ENCODE peak calls at places on chromosomes 12 and 14, in five cellular contexts. One of them, this sample, is unnamed.

GRCh38 chr12:2553388-2554126 is 241.2 kb upstream of the FKBP4 start:
- DNase-seq in midbrain: no peak
- DNase-seq in adipocyte: no peak
- DNase-seq in GM03348: no peak
- DNase-seq in fibroblast of the aortic adventitia: no peak
- DNase-seq in this sample: no peak

GRCh38 chr12:3333991-3334391 is 157.0 kb upstream of the PRMT8 start:
- DNase-seq in midbrain: no peak
- DNase-seq in adipocyte: no peak
- DNase-seq in GM03348: no peak
- DNase-seq in fibroblast of the aortic adventitia: no peak
- DNase-seq in this sample: no peak

GRCh38 chr14:105857816-105858675 is 331.7 kb downstream of the TMEM121 start:
- DNase-seq in midbrain: no peak
- DNase-seq in adipocyte: no peak
- DNase-seq in GM03348: no peak
- DNase-seq in fibroblast of the aortic adventitia: no peak
- DNase-seq in this sample: no peak

GRCh38 chr14:76391981-76392690 is 16.2 kb downstream of the ESRRB start:
- DNase-seq in midbrain: no peak
- DNase-seq in adipocyte: no peak
- DNase-seq in GM03348: no peak
- DNase-seq in fibroblast of the aortic adventitia: no peak
- DNase-seq in this sample: no peak

GRCh38 chr12:75666980-75667359 is 155.6 kb upstream of the KRR1 start:
- DNase-seq in midbrain: no peak
- DNase-seq in adipocyte: peak
- DNase-seq in GM03348: peak
- DNase-seq in fibroblast of the aortic adventitia: peak
- DNase-seq in this sample: no peak

GRCh38 chr12:43291516-43291915 is 260.5 kb downstream of the ADAMTS20 start:
- DNase-seq in midbrain: no peak
- DNase-seq in adipocyte: peak
- DNase-seq in GM03348: peak
- DNase-seq in fibroblast of the aortic adventitia: no peak
- DNase-seq in this sample: no peak

GRCh38 chr12:18683603-18684002 is 54.2 kb downstream of the PLCZ1 start:
- DNase-seq in midbrain: no peak
- DNase-seq in adipocyte: peak
- DNase-seq in GM03348: peak
- DNase-seq in fibroblast of the aortic adventitia: peak
- DNase-seq in this sample: no peak

GRCh38 chr12:3947781-3948180 is 74.6 kb upstream of the PARP11 start:
- DNase-seq in midbrain: no peak
- DNase-seq in adipocyte: no peak
- DNase-seq in GM03348: no peak
- DNase-seq in fibroblast of the aortic adventitia: no peak
- DNase-seq in this sample: no peak

GRCh38 chr14:74549588-74549987 is 56.0 kb downstream of the ISCA2 start:
- DNase-seq in midbrain: no peak
- DNase-seq in adipocyte: peak
- DNase-seq in GM03348: no peak
- DNase-seq in fibroblast of the aortic adventitia: no peak
- DNase-seq in this sample: no peak

GRCh38 chr12:5088586-5089264 is 45.0 kb downstream of the KCNA5 start:
- DNase-seq in midbrain: no peak
- DNase-seq in adipocyte: peak
- DNase-seq in GM03348: peak
- DNase-seq in fibroblast of the aortic adventitia: peak
- DNase-seq in this sample: no peak

GRCh38 chr12:74538491-74539258 is 1.0 kb downstream of the ATXN7L3B start:
- DNase-seq in midbrain: no peak
- DNase-seq in adipocyte: peak
- DNase-seq in GM03348: no peak
- DNase-seq in fibroblast of the aortic adventitia: peak
- DNase-seq in this sample: peak

GRCh38 chr12:12881495-12881894 is 9.9 kb upstream of the GPRC5A start:
- DNase-seq in midbrain: no peak
- DNase-seq in adipocyte: no peak
- DNase-seq in GM03348: peak
- DNase-seq in fibroblast of the aortic adventitia: peak
- DNase-seq in this sample: no peak

GRCh38 chr12:64656429-64656828 is 46.1 kb downstream of the RASSF3 start:
- DNase-seq in midbrain: no peak
- DNase-seq in adipocyte: no peak
- DNase-seq in GM03348: no peak
- DNase-seq in fibroblast of the aortic adventitia: no peak
- DNase-seq in this sample: no peak

GRCh38 chr12:113474635-113475436 is 3.2 kb upstream of the LHX5 start:
- DNase-seq in midbrain: no peak
- DNase-seq in adipocyte: no peak
- DNase-seq in GM03348: no peak
- DNase-seq in fibroblast of the aortic adventitia: no peak
- DNase-seq in this sample: no peak

GRCh38 chr14:95442633-95443021 is 73.8 kb downstream of the SYNE3 start:
- DNase-seq in midbrain: peak
- DNase-seq in adipocyte: peak
- DNase-seq in GM03348: peak
- DNase-seq in fibroblast of the aortic adventitia: peak
- DNase-seq in this sample: peak

GRCh38 chr12:124947561-124948398 is 33.3 kb upstream of the UBC start:
- DNase-seq in midbrain: no peak
- DNase-seq in adipocyte: no peak
- DNase-seq in GM03348: no peak
- DNase-seq in fibroblast of the aortic adventitia: no peak
- DNase-seq in this sample: no peak

GRCh38 chr14:97280526-97280925 is 483.3 kb downstream of the VRK1 start:
- DNase-seq in midbrain: no peak
- DNase-seq in adipocyte: no peak
- DNase-seq in GM03348: no peak
- DNase-seq in fibroblast of the aortic adventitia: no peak
- DNase-seq in this sample: no peak

GRCh38 chr14:97458302-97459137 is 661.3 kb downstream of the VRK1 start:
- DNase-seq in midbrain: no peak
- DNase-seq in adipocyte: no peak
- DNase-seq in GM03348: no peak
- DNase-seq in fibroblast of the aortic adventitia: no peak
- DNase-seq in this sample: no peak

GRCh38 chr12:120137833-120138232 is 21.3 kb upstream of the RAB35 start:
- DNase-seq in midbrain: no peak
- DNase-seq in adipocyte: no peak
- DNase-seq in GM03348: no peak
- DNase-seq in fibroblast of the aortic adventitia: no peak
- DNase-seq in this sample: no peak

GRCh38 chr12:108253540-108253939 is 85.6 kb downstream of the CMKLR1 start:
- DNase-seq in midbrain: no peak
- DNase-seq in adipocyte: no peak
- DNase-seq in GM03348: no peak
- DNase-seq in fibroblast of the aortic adventitia: no peak
- DNase-seq in this sample: no peak

GRCh38 chr12:50706606-50707005 is 57.3 kb upstream of the ATF1 start:
- DNase-seq in midbrain: no peak
- DNase-seq in adipocyte: peak
- DNase-seq in GM03348: no peak
- DNase-seq in fibroblast of the aortic adventitia: no peak
- DNase-seq in this sample: no peak

GRCh38 chr12:119283315-119283714 is 51.2 kb upstream of the CCDC60 start:
- DNase-seq in midbrain: no peak
- DNase-seq in adipocyte: no peak
- DNase-seq in GM03348: no peak
- DNase-seq in fibroblast of the aortic adventitia: no peak
- DNase-seq in this sample: no peak

GRCh38 chr12:102631274-102631673 is 150.9 kb upstream of the IGF1 start:
- DNase-seq in midbrain: no peak
- DNase-seq in adipocyte: peak
- DNase-seq in GM03348: peak
- DNase-seq in fibroblast of the aortic adventitia: peak
- DNase-seq in this sample: no peak

GRCh38 chr12:12400793-12401192 is 43.9 kb downstream of the BORCS5 start:
- DNase-seq in midbrain: no peak
- DNase-seq in adipocyte: no peak
- DNase-seq in GM03348: no peak
- DNase-seq in fibroblast of the aortic adventitia: no peak
- DNase-seq in this sample: no peak

GRCh38 chr14:51369814-51370213 is 129.8 kb downstream of the TMX1 start:
- DNase-seq in midbrain: no peak
- DNase-seq in adipocyte: no peak
- DNase-seq in GM03348: no peak
- DNase-seq in fibroblast of the aortic adventitia: no peak
- DNase-seq in this sample: no peak

GRCh38 chr14:21203470-21204166 is 47.8 kb upstream of the OR5AU1 start:
- DNase-seq in midbrain: no peak
- DNase-seq in adipocyte: no peak
- DNase-seq in GM03348: no peak
- DNase-seq in fibroblast of the aortic adventitia: no peak
- DNase-seq in this sample: no peak

GRCh38 chr14:98853063-98853729 is 418.8 kb downstream of the BCL11B start:
- DNase-seq in midbrain: no peak
- DNase-seq in adipocyte: no peak
- DNase-seq in GM03348: no peak
- DNase-seq in fibroblast of the aortic adventitia: no peak
- DNase-seq in this sample: no peak

GRCh38 chr14:60590907-60591510 is 58.3 kb downstream of the SIX1 start:
- DNase-seq in midbrain: no peak
- DNase-seq in adipocyte: peak
- DNase-seq in GM03348: peak
- DNase-seq in fibroblast of the aortic adventitia: peak
- DNase-seq in this sample: no peak

GRCh38 chr12:31470462-31470861 is 120.5 kb downstream of the DENND5B start:
- DNase-seq in midbrain: no peak
- DNase-seq in adipocyte: no peak
- DNase-seq in GM03348: no peak
- DNase-seq in fibroblast of the aortic adventitia: no peak
- DNase-seq in this sample: no peak